ENCODE peak calls at places on chromosomes 16 and 17, in five cellular contexts. One of them, this sample, is unnamed.

GRCh38 chr17:38333635-38334295 is 10.0 kb downstream of the GPR179 start:
- DNase-seq in testis: peak
- DNase-seq in A549: peak
- DNase-seq in uterus: no peak
- DNase-seq in lower leg skin: no peak
- DNase-seq in this sample: peak

GRCh38 chr17:46089389-46089965 is 90.4 kb downstream of the STH start:
- DNase-seq in uterus: no peak
- DNase-seq in lower leg skin: no peak
- DNase-seq in A549: no peak
- DNase-seq in testis: no peak
- DNase-seq in this sample: no peak

GRCh38 chr16:3131755-3132377 is 3.0 kb upstream of the ZNF213 start:
- DNase-seq in testis: peak
- DNase-seq in uterus: no peak
- DNase-seq in lower leg skin: no peak
- DNase-seq in A549: no peak
- DNase-seq in this sample: no peak

GRCh38 chr17:13437966-13438779 is 163.6 kb downstream of the HS3ST3A1 start:
- DNase-seq in A549: no peak
- DNase-seq in lower leg skin: no peak
- DNase-seq in uterus: no peak
- DNase-seq in testis: no peak
- DNase-seq in this sample: no peak

GRCh38 chr17:33012522-33013033 is 20.9 kb downstream of the SPACA3 start:
- DNase-seq in testis: no peak
- DNase-seq in A549: peak
- DNase-seq in uterus: no peak
- DNase-seq in lower leg skin: no peak
- DNase-seq in this sample: peak

GRCh38 chr16:70478912-70479341 is 24.5 kb downstream of the FCSK start:
- DNase-seq in A549: no peak
- DNase-seq in uterus: no peak
- DNase-seq in testis: no peak
- DNase-seq in lower leg skin: no peak
- DNase-seq in this sample: no peak

GRCh38 chr17:68509151-68510057 is 2.8 kb upstream of the PRKAR1A start:
- DNase-seq in testis: peak
- DNase-seq in lower leg skin: peak
- DNase-seq in uterus: no peak
- DNase-seq in A549: no peak
- DNase-seq in this sample: no peak

GRCh38 chr16:70740919-70741778 is 55.3 kb upstream of the MTSS2 start:
- DNase-seq in lower leg skin: no peak
- DNase-seq in testis: no peak
- DNase-seq in A549: no peak
- DNase-seq in uterus: no peak
- DNase-seq in this sample: no peak

GRCh38 chr16:15490123-15490711 is 55.8 kb downstream of the BMERB1 start:
- DNase-seq in lower leg skin: no peak
- DNase-seq in uterus: no peak
- DNase-seq in A549: no peak
- DNase-seq in testis: no peak
- DNase-seq in this sample: no peak

GRCh38 chr17:80559688-80560290 is 15.2 kb downstream of the RPTOR start:
- DNase-seq in A549: no peak
- DNase-seq in lower leg skin: no peak
- DNase-seq in testis: peak
- DNase-seq in uterus: no peak
- DNase-seq in this sample: no peak

GRCh38 chr17:74117999-74118421 is 85.5 kb upstream of the RPL38 start:
- DNase-seq in uterus: no peak
- DNase-seq in testis: no peak
- DNase-seq in A549: no peak
- DNase-seq in lower leg skin: no peak
- DNase-seq in this sample: no peak

GRCh38 chr16:14180431-14181059 is 109.4 kb downstream of the MRTFB start:
- DNase-seq in testis: no peak
- DNase-seq in A549: no peak
- DNase-seq in uterus: no peak
- DNase-seq in lower leg skin: no peak
- DNase-seq in this sample: no peak

GRCh38 chr16:86455609-86456008 is 54.7 kb upstream of the FOXF1 start:
- DNase-seq in testis: no peak
- DNase-seq in A549: no peak
- DNase-seq in uterus: no peak
- DNase-seq in lower leg skin: no peak
- DNase-seq in this sample: no peak

GRCh38 chr17:28925912-28926365 is 23.1 kb upstream of the DHRS13 start:
- DNase-seq in testis: no peak
- DNase-seq in lower leg skin: no peak
- DNase-seq in A549: no peak
- DNase-seq in uterus: no peak
- DNase-seq in this sample: peak

GRCh38 chr17:28878981-28879380 is 18.6 kb downstream of the FLOT2 start:
- DNase-seq in A549: peak
- DNase-seq in lower leg skin: no peak
- DNase-seq in uterus: no peak
- DNase-seq in testis: peak
- DNase-seq in this sample: no peak

GRCh38 chr17:78117027-78117981 is 11.3 kb downstream of the TMC6 start:
- DNase-seq in uterus: peak
- DNase-seq in A549: no peak
- DNase-seq in lower leg skin: no peak
- DNase-seq in testis: no peak
- DNase-seq in this sample: no peak

GRCh38 chr16:30053376-30054015 is 12.1 kb upstream of the ALDOA start:
- DNase-seq in testis: no peak
- DNase-seq in uterus: no peak
- DNase-seq in lower leg skin: no peak
- DNase-seq in A549: no peak
- DNase-seq in this sample: peak

GRCh38 chr17:63275318-63275967 is 170.7 kb downstream of the CYB561 start:
- DNase-seq in testis: no peak
- DNase-seq in uterus: no peak
- DNase-seq in A549: peak
- DNase-seq in lower leg skin: no peak
- DNase-seq in this sample: peak

GRCh38 chr16:15502041-15502725 is 67.8 kb downstream of the BMERB1 start:
- DNase-seq in A549: peak
- DNase-seq in testis: no peak
- DNase-seq in uterus: no peak
- DNase-seq in lower leg skin: no peak
- DNase-seq in this sample: peak

GRCh38 chr17:42202159-42202558 is 7.9 kb upstream of the GHDC start:
- DNase-seq in testis: no peak
- DNase-seq in lower leg skin: no peak
- DNase-seq in A549: no peak
- DNase-seq in uterus: no peak
- DNase-seq in this sample: no peak

GRCh38 chr16:9112166-9112843 is 20.9 kb downstream of the HAPSTR1 start:
- DNase-seq in testis: no peak
- DNase-seq in A549: no peak
- DNase-seq in uterus: no peak
- DNase-seq in lower leg skin: no peak
- DNase-seq in this sample: no peak

GRCh38 chr16:27511657-27512056 is 38.1 kb downstream of the GTF3C1 start:
- DNase-seq in testis: no peak
- DNase-seq in A549: no peak
- DNase-seq in lower leg skin: no peak
- DNase-seq in uterus: no peak
- DNase-seq in this sample: no peak

GRCh38 chr16:65704866-65705265 is 583.0 kb upstream of the CDH11 start:
- DNase-seq in lower leg skin: no peak
- DNase-seq in A549: no peak
- DNase-seq in testis: no peak
- DNase-seq in uterus: no peak
- DNase-seq in this sample: no peak

GRCh38 chr17:42456223-42457106 is 2.2 kb upstream of the ATP6V0A1 start:
- DNase-seq in testis: peak
- DNase-seq in lower leg skin: no peak
- DNase-seq in uterus: no peak
- DNase-seq in A549: no peak
- DNase-seq in this sample: no peak

GRCh38 chr16:2924901-2925820 is 13.4 kb downstream of the FLYWCH1 start:
- DNase-seq in lower leg skin: no peak
- DNase-seq in testis: no peak
- DNase-seq in uterus: no peak
- DNase-seq in A549: no peak
- DNase-seq in this sample: peak

GRCh38 chr17:700504-701094 is 14.0 kb downstream of the VPS53 start:
- DNase-seq in lower leg skin: no peak
- DNase-seq in uterus: no peak
- DNase-seq in testis: no peak
- DNase-seq in A549: peak
- DNase-seq in this sample: no peak

GRCh38 chr17:18964550-18964949 is 12.6 kb downstream of the SLC5A10 start:
- DNase-seq in uterus: no peak
- DNase-seq in testis: no peak
- DNase-seq in A549: no peak
- DNase-seq in lower leg skin: no peak
- DNase-seq in this sample: no peak
- TF ChIP-seq POLR2A in uterus: no peak
- TF ChIP-seq POLR2A in testis: no peak
- TF ChIP-seq POLR2A in A549: no peak
- TF ChIP-seq POLR2A in lower leg skin: no peak
- TF ChIP-seq POLR2A in this sample: no peak

GRCh38 chr16:400061-400540 is 1.6 kb upstream of the DECR2 start:
- DNase-seq in testis: no peak
- DNase-seq in uterus: no peak
- DNase-seq in A549: no peak
- DNase-seq in lower leg skin: no peak
- DNase-seq in this sample: no peak

GRCh38 chr16:399278-400019 is 2.2 kb upstream of the DECR2 start:
- DNase-seq in A549: no peak
- DNase-seq in uterus: no peak
- DNase-seq in testis: no peak
- DNase-seq in lower leg skin: no peak
- DNase-seq in this sample: no peak

GRCh38 chr16:397135-397661 is at the start of gene NME4:
- DNase-seq in lower leg skin: no peak
- DNase-seq in uterus: no peak
- DNase-seq in testis: peak
- DNase-seq in A549: no peak
- DNase-seq in this sample: peak

GRCh38 chr16:397736-398332 is 835 bp downstream of the NME4 start:
- DNase-seq in lower leg skin: no peak
- DNase-seq in A549: peak
- DNase-seq in testis: peak
- DNase-seq in uterus: peak
- DNase-seq in this sample: no peak

DNA sequence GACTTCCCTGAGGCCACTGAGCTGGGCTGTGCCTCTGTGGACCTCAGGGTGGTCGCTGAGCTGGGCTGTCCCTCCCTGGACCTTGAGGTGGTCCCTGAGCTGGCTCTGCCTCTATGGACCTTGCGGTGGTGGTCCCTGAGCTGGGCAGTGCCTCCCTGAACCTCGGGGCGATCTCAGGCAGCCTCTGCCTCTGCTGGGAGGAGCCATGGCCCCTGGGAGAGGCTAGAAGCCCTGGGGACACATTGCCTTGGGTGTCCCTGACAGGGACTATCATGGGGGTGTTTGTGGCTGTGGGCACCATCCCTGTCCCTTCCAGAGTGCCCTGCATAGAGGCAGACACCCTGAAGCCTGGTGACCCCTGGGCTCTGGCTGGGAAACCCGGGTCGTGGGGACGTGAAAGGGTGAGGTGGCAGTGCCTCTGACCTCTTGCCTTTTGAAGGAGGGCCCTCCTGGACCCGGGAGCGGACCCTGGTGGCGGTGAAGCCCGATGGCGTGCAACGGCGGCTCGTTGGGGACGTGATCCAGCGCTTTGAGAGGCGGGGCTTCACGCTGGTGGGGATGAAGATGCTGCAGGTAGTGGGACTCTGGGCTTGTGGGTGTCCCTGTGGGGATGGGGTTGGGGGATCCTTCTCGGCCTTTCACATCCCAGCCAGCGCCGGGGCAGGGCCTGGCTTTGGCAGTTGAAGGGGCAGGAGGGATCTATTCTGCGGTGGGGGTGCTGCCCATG is 1.7 kb downstream of the NME4 start:
- DNase-seq in testis: no peak
- DNase-seq in lower leg skin: no peak
- DNase-seq in uterus: no peak
- DNase-seq in A549: no peak
- DNase-seq in this sample: no peak
- TF ChIP-seq POLR2A in testis: no peak
- TF ChIP-seq POLR2A in lower leg skin: no peak
- TF ChIP-seq POLR2A in uterus: no peak
- TF ChIP-seq POLR2A in A549: no peak
- TF ChIP-seq POLR2A in this sample: no peak

DNA sequence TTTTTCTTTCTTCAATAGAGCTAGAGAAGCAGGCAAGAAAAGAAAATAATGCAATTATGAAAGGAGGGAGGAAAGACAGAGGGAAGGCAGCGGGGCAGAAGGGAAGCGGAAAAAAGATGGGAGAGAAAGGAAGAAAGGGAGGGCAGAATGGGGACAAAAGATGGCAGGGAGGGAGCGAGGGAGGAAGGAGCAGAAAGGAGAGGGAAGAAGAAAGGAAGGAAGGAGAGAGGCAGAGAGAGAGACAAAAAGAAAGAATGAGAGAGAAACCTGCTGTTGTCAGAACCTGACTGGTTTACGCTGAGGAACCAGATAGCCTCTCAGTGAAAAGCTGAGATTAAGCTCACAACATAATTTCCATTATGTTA is 31.9 kb upstream of the TOX3 start:
- DNase-seq in A549: no peak
- DNase-seq in uterus: no peak
- DNase-seq in lower leg skin: no peak
- DNase-seq in testis: no peak
- DNase-seq in this sample: no peak
- TF ChIP-seq POLR2A in A549: no peak
- TF ChIP-seq POLR2A in uterus: no peak
- TF ChIP-seq POLR2A in lower leg skin: no peak
- TF ChIP-seq POLR2A in testis: no peak
- TF ChIP-seq POLR2A in this sample: no peak

GRCh38 chr17:51491416-51491815 is 231.1 kb downstream of the UTP18 start:
- DNase-seq in lower leg skin: no peak
- DNase-seq in uterus: no peak
- DNase-seq in A549: no peak
- DNase-seq in testis: no peak
- DNase-seq in this sample: no peak

GRCh38 chr17:51496378-51496777 is 236.0 kb downstream of the UTP18 start:
- DNase-seq in A549: no peak
- DNase-seq in uterus: no peak
- DNase-seq in testis: no peak
- DNase-seq in lower leg skin: no peak
- DNase-seq in this sample: no peak

GRCh38 chr17:51487947-51488346 is 227.6 kb downstream of the UTP18 start:
- DNase-seq in A549: no peak
- DNase-seq in uterus: no peak
- DNase-seq in lower leg skin: no peak
- DNase-seq in testis: peak
- DNase-seq in this sample: peak

DNA sequence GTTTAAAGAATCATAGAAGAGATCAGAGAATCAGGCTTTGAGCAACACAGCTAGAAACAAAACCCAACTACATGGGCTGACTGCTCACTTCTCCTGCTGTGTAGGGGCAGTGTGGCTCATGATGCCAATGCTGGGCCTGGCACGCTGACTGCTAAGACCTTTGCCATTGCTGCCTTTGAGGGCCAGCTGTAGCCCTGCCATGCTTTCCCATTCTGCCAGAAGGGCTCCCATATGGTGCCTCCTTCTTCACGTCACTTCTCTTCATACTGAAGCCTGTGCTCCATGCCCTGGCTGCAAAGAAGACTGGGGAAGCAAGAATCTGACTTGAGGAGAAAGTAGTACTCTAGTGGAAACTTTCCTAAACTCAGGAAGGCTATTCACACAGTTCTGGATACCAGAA is 232.9 kb downstream of the UTP18 start:
- DNase-seq in A549: no peak
- DNase-seq in testis: no peak
- DNase-seq in lower leg skin: no peak
- DNase-seq in uterus: no peak
- DNase-seq in this sample: no peak
- TF ChIP-seq POLR2A in A549: no peak
- TF ChIP-seq POLR2A in testis: no peak
- TF ChIP-seq POLR2A in lower leg skin: no peak
- TF ChIP-seq POLR2A in uterus: no peak
- TF ChIP-seq POLR2A in this sample: no peak

This sample was measured in H54.